ENCODE peak calls at places on chromosomes 7 and 10, in seven cellular contexts. One of them, this sample, is unnamed.

GRCh38 chr7:31958216-31958615 is 112.0 kb downstream of the PDE1C start:
- DNase-seq in RWPE1: no peak
- DNase-seq in stimulated activated CD8-positive, alpha-beta memory T cell treated with anti-CD3 and anti-CD28 coated beads, Interleukin-7, amount 100 ng/mL, for 24 hours: no peak
- DNase-seq in neural progenitor cell: no peak
- DNase-seq in AG09309: peak
- DNase-seq in posterior vena cava: no peak
- DNase-seq in T-helper 2 cell: no peak
- DNase-seq in this sample: no peak

GRCh38 chr7:100221767-100222444 is 2.2 kb downstream of the PVRIG start:
- DNase-seq in posterior vena cava: no peak
- DNase-seq in neural progenitor cell: no peak
- DNase-seq in AG09309: no peak
- DNase-seq in T-helper 2 cell: no peak
- DNase-seq in RWPE1: no peak
- DNase-seq in stimulated activated CD8-positive, alpha-beta memory T cell treated with anti-CD3 and anti-CD28 coated beads, Interleukin-7, amount 100 ng/mL, for 24 hours: no peak
- DNase-seq in this sample: no peak

GRCh38 chr7:145265180-145265579 is 429.3 kb upstream of the TPK1 start:
- DNase-seq in RWPE1: no peak
- DNase-seq in AG09309: no peak
- DNase-seq in neural progenitor cell: no peak
- DNase-seq in T-helper 2 cell: no peak
- DNase-seq in posterior vena cava: no peak
- DNase-seq in stimulated activated CD8-positive, alpha-beta memory T cell treated with anti-CD3 and anti-CD28 coated beads, Interleukin-7, amount 100 ng/mL, for 24 hours: no peak
- DNase-seq in this sample: no peak

GRCh38 chr10:119693262-119693957 is 32.4 kb upstream of the INPP5F start:
- DNase-seq in neural progenitor cell: no peak
- DNase-seq in posterior vena cava: no peak
- DNase-seq in RWPE1: no peak
- DNase-seq in AG09309: no peak
- DNase-seq in stimulated activated CD8-positive, alpha-beta memory T cell treated with anti-CD3 and anti-CD28 coated beads, Interleukin-7, amount 100 ng/mL, for 24 hours: no peak
- DNase-seq in T-helper 2 cell: no peak
- DNase-seq in this sample: no peak

GRCh38 chr10:85548038-85548437 is 818.6 kb downstream of the GRID1 start:
- DNase-seq in T-helper 2 cell: no peak
- DNase-seq in neural progenitor cell: peak
- DNase-seq in stimulated activated CD8-positive, alpha-beta memory T cell treated with anti-CD3 and anti-CD28 coated beads, Interleukin-7, amount 100 ng/mL, for 24 hours: no peak
- DNase-seq in AG09309: no peak
- DNase-seq in posterior vena cava: no peak
- DNase-seq in RWPE1: peak
- DNase-seq in this sample: peak

GRCh38 chr10:72263613-72264241 is 10.0 kb upstream of the DDIT4 start:
- DNase-seq in neural progenitor cell: no peak
- DNase-seq in RWPE1: no peak
- DNase-seq in AG09309: no peak
- DNase-seq in stimulated activated CD8-positive, alpha-beta memory T cell treated with anti-CD3 and anti-CD28 coated beads, Interleukin-7, amount 100 ng/mL, for 24 hours: no peak
- DNase-seq in posterior vena cava: no peak
- DNase-seq in T-helper 2 cell: no peak
- DNase-seq in this sample: no peak

GRCh38 chr7:77799078-77799964 is 748 bp downstream of the PHTF2 start:
- DNase-seq in T-helper 2 cell: no peak
- DNase-seq in posterior vena cava: peak
- DNase-seq in AG09309: no peak
- DNase-seq in neural progenitor cell: peak
- DNase-seq in RWPE1: peak
- DNase-seq in stimulated activated CD8-positive, alpha-beta memory T cell treated with anti-CD3 and anti-CD28 coated beads, Interleukin-7, amount 100 ng/mL, for 24 hours: no peak
- DNase-seq in this sample: peak

GRCh38 chr7:148304456-148304855 is 286.1 kb upstream of the C7orf33 start:
- DNase-seq in AG09309: no peak
- DNase-seq in RWPE1: no peak
- DNase-seq in stimulated activated CD8-positive, alpha-beta memory T cell treated with anti-CD3 and anti-CD28 coated beads, Interleukin-7, amount 100 ng/mL, for 24 hours: no peak
- DNase-seq in T-helper 2 cell: no peak
- DNase-seq in posterior vena cava: no peak
- DNase-seq in neural progenitor cell: no peak
- DNase-seq in this sample: no peak

GRCh38 chr7:92588561-92588960 is 1.6 kb downstream of the FAM133B start:
- DNase-seq in neural progenitor cell: no peak
- DNase-seq in posterior vena cava: no peak
- DNase-seq in T-helper 2 cell: no peak
- DNase-seq in RWPE1: no peak
- DNase-seq in stimulated activated CD8-positive, alpha-beta memory T cell treated with anti-CD3 and anti-CD28 coated beads, Interleukin-7, amount 100 ng/mL, for 24 hours: no peak
- DNase-seq in AG09309: no peak
- DNase-seq in this sample: no peak

GRCh38 chr10:86325158-86325557 is 41.4 kb downstream of the GRID1 start:
- DNase-seq in T-helper 2 cell: no peak
- DNase-seq in RWPE1: no peak
- DNase-seq in neural progenitor cell: peak
- DNase-seq in posterior vena cava: peak
- DNase-seq in AG09309: no peak
- DNase-seq in stimulated activated CD8-positive, alpha-beta memory T cell treated with anti-CD3 and anti-CD28 coated beads, Interleukin-7, amount 100 ng/mL, for 24 hours: no peak
- DNase-seq in this sample: no peak

GRCh38 chr10:8444630-8445029 is 390.1 kb downstream of the GATA3 start:
- DNase-seq in T-helper 2 cell: no peak
- DNase-seq in posterior vena cava: no peak
- DNase-seq in neural progenitor cell: peak
- DNase-seq in AG09309: no peak
- DNase-seq in RWPE1: no peak
- DNase-seq in stimulated activated CD8-positive, alpha-beta memory T cell treated with anti-CD3 and anti-CD28 coated beads, Interleukin-7, amount 100 ng/mL, for 24 hours: no peak
- DNase-seq in this sample: peak

GRCh38 chr7:27897001-27897400 is 157.0 kb downstream of the TAX1BP1 start:
- DNase-seq in neural progenitor cell: no peak
- DNase-seq in AG09309: no peak
- DNase-seq in posterior vena cava: no peak
- DNase-seq in RWPE1: no peak
- DNase-seq in T-helper 2 cell: no peak
- DNase-seq in stimulated activated CD8-positive, alpha-beta memory T cell treated with anti-CD3 and anti-CD28 coated beads, Interleukin-7, amount 100 ng/mL, for 24 hours: no peak
- DNase-seq in this sample: no peak

GRCh38 chr10:17561131-17561530 is 56.0 kb downstream of the HACD1 start:
- DNase-seq in RWPE1: no peak
- DNase-seq in neural progenitor cell: no peak
- DNase-seq in posterior vena cava: no peak
- DNase-seq in AG09309: no peak
- DNase-seq in stimulated activated CD8-positive, alpha-beta memory T cell treated with anti-CD3 and anti-CD28 coated beads, Interleukin-7, amount 100 ng/mL, for 24 hours: no peak
- DNase-seq in T-helper 2 cell: no peak
- DNase-seq in this sample: no peak

GRCh38 chr7:18845700-18846099 is 271.7 kb downstream of the TWIST1 start:
- DNase-seq in T-helper 2 cell: no peak
- DNase-seq in posterior vena cava: no peak
- DNase-seq in AG09309: no peak
- DNase-seq in RWPE1: no peak
- DNase-seq in neural progenitor cell: no peak
- DNase-seq in stimulated activated CD8-positive, alpha-beta memory T cell treated with anti-CD3 and anti-CD28 coated beads, Interleukin-7, amount 100 ng/mL, for 24 hours: no peak
- DNase-seq in this sample: no peak

GRCh38 chr7:130144632-130145171 is 60.5 kb downstream of the TMEM209 start:
- DNase-seq in T-helper 2 cell: no peak
- DNase-seq in AG09309: peak
- DNase-seq in neural progenitor cell: no peak
- DNase-seq in stimulated activated CD8-positive, alpha-beta memory T cell treated with anti-CD3 and anti-CD28 coated beads, Interleukin-7, amount 100 ng/mL, for 24 hours: no peak
- DNase-seq in RWPE1: peak
- DNase-seq in posterior vena cava: peak
- DNase-seq in this sample: no peak

GRCh38 chr7:137871173-137871915 is 24.6 kb upstream of the DGKI start:
- DNase-seq in T-helper 2 cell: no peak
- DNase-seq in RWPE1: no peak
- DNase-seq in AG09309: no peak
- DNase-seq in stimulated activated CD8-positive, alpha-beta memory T cell treated with anti-CD3 and anti-CD28 coated beads, Interleukin-7, amount 100 ng/mL, for 24 hours: no peak
- DNase-seq in neural progenitor cell: no peak
- DNase-seq in posterior vena cava: no peak
- DNase-seq in this sample: no peak

GRCh38 chr10:50286517-50286916 is 35.2 kb upstream of the ASAH2 start:
- DNase-seq in neural progenitor cell: no peak
- DNase-seq in stimulated activated CD8-positive, alpha-beta memory T cell treated with anti-CD3 and anti-CD28 coated beads, Interleukin-7, amount 100 ng/mL, for 24 hours: no peak
- DNase-seq in T-helper 2 cell: no peak
- DNase-seq in RWPE1: no peak
- DNase-seq in AG09309: peak
- DNase-seq in posterior vena cava: no peak
- DNase-seq in this sample: no peak